ENCODE peak calls at places on chromosome 6, in nine cellular contexts. W is central memory CD4-positive, alpha-beta T cell; H is SJSA1; M is iPS DF 19.7; S is NCI-H1092 treated with DMSO at 0.1 percent for 48 hours; X is cardiac fibroblast; P is nephron progenitor cell; O is HT-29; J is caudate nucleus. K is an unnamed sample.

GRCh38 chr6:138454976-138455706 is 44.2 kb downstream of the NHSL1 start:
- DNase-seq in W (peak), H (no peak), M (no peak), S (no peak), X (peak), P (no peak), O (no peak), J (no peak), K (no peak)

GRCh38 chr6:47672816-47673215 is 25.6 kb upstream of the ADGRF4 start:
- DNase-seq in W (no peak), H (no peak), M (no peak), S (no peak), X (no peak), P (no peak), O (no peak), J (no peak), K (no peak)

GRCh38 chr6:48813821-48814220 is 649.2 kb downstream of the MMUT start:
- DNase-seq in W (no peak), H (peak), M (no peak), S (no peak), X (peak), P (no peak), O (no peak), J (no peak), K (no peak)

GRCh38 chr6:122825180-122825579 is 36.1 kb downstream of the SMPDL3A start:
- DNase-seq in W (no peak), H (no peak), M (no peak), S (no peak), X (no peak), P (no peak), O (no peak), J (no peak), K (no peak)

GRCh38 chr6:13682346-13682745 is 29.3 kb downstream of the RANBP9 start:
- DNase-seq in W (no peak), H (no peak), M (no peak), S (no peak), X (no peak), P (no peak), O (no peak), J (no peak), K (no peak)

GRCh38 chr6:5866547-5867051 is 140.1 kb downstream of the NRN1 start:
- DNase-seq in W (peak), H (peak), M (no peak), S (peak), X (peak), P (no peak), O (peak), J (no peak), K (no peak)

GRCh38 chr6:52511572-52512151 is 65.2 kb downstream of the TRAM2 start:
- DNase-seq in W (no peak), H (no peak), M (no peak), S (no peak), X (peak), P (no peak), O (peak), J (no peak), K (no peak)

GRCh38 chr6:11710968-11711643 is 67.5 kb downstream of the ADTRP start:
- DNase-seq in W (no peak), H (no peak), M (no peak), S (no peak), X (no peak), P (no peak), O (no peak), J (no peak), K (peak)

GRCh38 chr6:129006685-129007514 is 124.0 kb downstream of the LAMA2 start:
- DNase-seq in W (no peak), H (no peak), M (no peak), S (no peak), X (peak), P (no peak), O (no peak), J (no peak), K (no peak)

GRCh38 chr6:25504661-25505060 is 147.4 kb upstream of the SCGN start:
- DNase-seq in W (no peak), H (peak), M (no peak), S (no peak), X (peak), P (no peak), O (no peak), J (no peak), K (no peak)

GRCh38 chr6:149046822-149047246 is 270.7 kb upstream of the TAB2 start:
- DNase-seq in W (peak), H (peak), M (no peak), S (no peak), X (no peak), P (no peak), O (no peak), J (no peak), K (no peak)

GRCh38 chr6:136420853-136421252 is 129.4 kb downstream of the MAP7 start:
- DNase-seq in W (no peak), H (no peak), M (no peak), S (no peak), X (no peak), P (no peak), O (no peak), J (no peak), K (no peak)

GRCh38 chr6:128731249-128732165 is 151.4 kb upstream of the LAMA2 start:
- DNase-seq in W (no peak), H (peak), M (no peak), S (peak), X (peak), P (peak), O (peak), J (no peak), K (no peak)

GRCh38 chr6:6811151-6812002 is 222.9 kb downstream of the LY86 start:
- DNase-seq in W (peak), H (peak), M (peak), S (peak), X (peak), P (no peak), O (peak), J (no peak), K (no peak)

GRCh38 chr6:123677897-123678296 is 41.1 kb upstream of the TRDN start:
- DNase-seq in W (no peak), H (no peak), M (no peak), S (no peak), X (no peak), P (no peak), O (no peak), J (no peak), K (no peak)

GRCh38 chr6:2900821-2901644 is 2.1 kb downstream of the SERPINB9 start:
- DNase-seq in W (no peak), H (no peak), M (no peak), S (no peak), X (peak), P (no peak), O (no peak), J (no peak), K (peak)

GRCh38 chr6:147802400-147802799 is 293.9 kb downstream of the SAMD5 start:
- DNase-seq in W (no peak), H (no peak), M (no peak), S (no peak), X (no peak), P (no peak), O (peak), J (no peak), K (no peak)

GRCh38 chr6:38509713-38510112 is 130.0 kb downstream of the BTBD9 start:
- DNase-seq in W (no peak), H (peak), M (no peak), S (no peak), X (peak), P (no peak), O (no peak), J (no peak), K (no peak)

GRCh38 chr6:169370666-169371343 is 117.2 kb upstream of the THBS2 start:
- DNase-seq in W (no peak), H (no peak), M (no peak), S (no peak), X (no peak), P (no peak), O (no peak), J (no peak), K (no peak)

GRCh38 chr6:153117986-153118886 is 12.8 kb downstream of the RGS17 start:
- DNase-seq in W (no peak), H (peak), M (no peak), S (no peak), X (peak), P (no peak), O (peak), J (no peak), K (no peak)

GRCh38 chr6:108127826-108128225 is 38.0 kb upstream of the NR2E1 start:
- DNase-seq in W (no peak), H (peak), M (no peak), S (no peak), X (peak), P (no peak), O (peak), J (no peak), K (no peak)

K was measured in anterior cingulate cortex.